ENCODE peak calls at places on chromosomes 4 and X, in seven cellular contexts. F, L, C, X, Q, I and D are unnamed samples.
A peak's percentile ranks its signal among the peaks of the same experiment; 100 is the strongest.

GRCh38 chr4:44150091-44150576 is 298.5 kb downstream of the KCTD8 start:
- DNase-seq in F (no peak), L (no peak), C (no peak), X (no peak), Q (no peak), I (peak; percentile 1), D (no peak)

GRCh38 chr4:87949961-87950360 is 25.6 kb upstream of the SPP1 start:
- DNase-seq in F (no peak), L (no peak), C (no peak), X (no peak), Q (no peak), I (peak; percentile 3), D (no peak)

GRCh38 chr4:26458104-26458503 is 32.2 kb downstream of the CCKAR start:
- DNase-seq in F (no peak), L (no peak), C (no peak), X (peak; percentile 5), Q (no peak), I (no peak), D (no peak)

GRCh38 chrX:41909068-41909467 is 14.3 kb downstream of the CASK start:
- DNase-seq in F (no peak), L (no peak), C (no peak), X (no peak), Q (no peak), I (no peak), D (no peak)

GRCh38 chr4:89708903-89709361 is 128.0 kb downstream of the SNCA start:
- DNase-seq in F (no peak), L (no peak), C (no peak), X (no peak), Q (peak; percentile 40), I (peak; percentile 72), D (no peak)

GRCh38 chrX:1909419-1910206 is 294.8 kb downstream of the ASMT start:
- DNase-seq in F (no peak), L (no peak), C (no peak), X (no peak), Q (no peak), I (no peak), D (no peak)

GRCh38 chrX:19739683-19740082 is 147.7 kb downstream of the SH3KBP1 start:
- DNase-seq in F (peak; percentile 58), L (peak; percentile 45), C (peak; percentile 28), X (peak; percentile 64), Q (no peak), I (peak; percentile 67), D (no peak)

GRCh38 chrX:107825698-107826285 is at the start of gene MID2:
- DNase-seq in F (no peak), L (peak; percentile 24), C (peak; percentile 18), X (peak; percentile 36), Q (no peak), I (peak; percentile 49), D (no peak)

GRCh38 chrX:102067966-102068723 is 57.3 kb upstream of the TCEAL2 start:
- DNase-seq in F (peak; percentile 4), L (no peak), C (no peak), X (peak; percentile 19), Q (no peak), I (peak; percentile 13), D (no peak)

GRCh38 chr4:35500812-35501211 is 743.5 kb downstream of the ARAP2 start:
- DNase-seq in F (no peak), L (no peak), C (no peak), X (no peak), Q (no peak), I (no peak), D (no peak)

GRCh38 chrX:54891573-54891972 is 29.1 kb upstream of the TRO start:
- DNase-seq in F (peak; percentile 18), L (no peak), C (peak; percentile 20), X (peak; percentile 39), Q (no peak), I (peak; percentile 57), D (no peak)

GRCh38 chrX:113384628-113385027 is 544.0 kb upstream of the AMOT start:
- DNase-seq in F (no peak), L (no peak), C (no peak), X (no peak), Q (no peak), I (peak; percentile 86), D (no peak)

GRCh38 chrX:13387656-13388421 is 68.0 kb upstream of the ATXN3L start:
- DNase-seq in F (no peak), L (no peak), C (no peak), X (peak; percentile 5), Q (no peak), I (no peak), D (no peak)

GRCh38 chr4:155966661-155967060 is 13.0 kb upstream of the CTSO start:
- DNase-seq in F (no peak), L (no peak), C (no peak), X (no peak), Q (no peak), I (no peak), D (no peak)

GRCh38 chr4:186172551-186172950 is 18.8 kb upstream of the CYP4V2 start:
- DNase-seq in F (no peak), L (no peak), C (no peak), X (no peak), Q (no peak), I (no peak), D (no peak)

GRCh38 chrX:40145001-40145631 is 47.4 kb upstream of the BCOR start:
- DNase-seq in F (no peak), L (no peak), C (no peak), X (peak; percentile 22), Q (no peak), I (no peak), D (no peak)

GRCh38 chr4:153573881-153574807 is 108.0 kb downstream of the TMEM131L start:
- DNase-seq in F (peak; percentile 22), L (peak; percentile 58), C (peak; percentile 43), X (peak; percentile 59), Q (peak; percentile 95), I (peak; percentile 92), D (peak; percentile 27)

GRCh38 chr4:139129206-139129605 is 47.8 kb downstream of the ELF2 start:
- DNase-seq in F (no peak), L (no peak), C (no peak), X (no peak), Q (no peak), I (no peak), D (no peak)

GRCh38 chrX:100447563-100448397 is 37.7 kb upstream of the PCDH19 start:
- DNase-seq in F (peak; percentile 46), L (peak; percentile 16), C (peak; percentile 46), X (peak; percentile 10), Q (peak; percentile 34), I (peak; percentile 22), D (no peak)

GRCh38 chr4:2968381-2968780 is 5.0 kb downstream of the GRK4 start:
- DNase-seq in F (no peak), L (no peak), C (no peak), X (no peak), Q (no peak), I (peak; percentile 23), D (no peak)

DNA sequence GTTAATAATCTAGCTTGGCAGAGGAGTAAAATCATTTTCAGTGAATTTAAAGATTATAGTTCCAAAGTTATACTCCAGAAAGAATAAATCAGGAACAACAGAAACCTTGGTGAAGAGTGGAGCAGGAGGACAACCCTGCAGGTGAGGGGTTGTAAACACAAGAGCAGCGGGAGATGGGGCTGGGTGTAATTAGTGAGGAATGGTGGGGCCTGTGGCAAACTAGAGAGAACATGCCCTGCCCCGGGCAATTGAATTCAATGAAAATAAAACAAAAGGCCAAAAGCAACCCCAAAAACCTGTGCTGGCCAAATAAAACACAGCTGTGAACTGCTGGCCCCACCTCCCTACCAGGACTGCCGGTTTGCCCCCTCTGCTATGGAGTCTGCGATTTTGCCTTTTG is 325.2 kb downstream of the NR3C2 start:
- DNase-seq in F (no peak), L (no peak), C (no peak), X (no peak), Q (no peak), I (no peak), D (no peak)
- TF ChIP-seq CTCF in F (no peak), L (no peak), C (no peak), X (no peak), Q (no peak), I (no peak), D (no peak)

GRCh38 chr4:187995322-187996207 is at the start of gene ZFP42:
- DNase-seq in F (no peak), L (no peak), C (no peak), X (no peak), Q (no peak), I (no peak), D (no peak)

GRCh38 chr4:187996502-187997177 is 1.1 kb downstream of the ZFP42 start:
- DNase-seq in F (no peak), L (no peak), C (no peak), X (no peak), Q (no peak), I (no peak), D (no peak)

GRCh38 chr4:187993827-187994226 is 1.7 kb upstream of the ZFP42 start:
- DNase-seq in F (peak; percentile 22), L (no peak), C (no peak), X (no peak), Q (no peak), I (peak; percentile 16), D (no peak)

DNA sequence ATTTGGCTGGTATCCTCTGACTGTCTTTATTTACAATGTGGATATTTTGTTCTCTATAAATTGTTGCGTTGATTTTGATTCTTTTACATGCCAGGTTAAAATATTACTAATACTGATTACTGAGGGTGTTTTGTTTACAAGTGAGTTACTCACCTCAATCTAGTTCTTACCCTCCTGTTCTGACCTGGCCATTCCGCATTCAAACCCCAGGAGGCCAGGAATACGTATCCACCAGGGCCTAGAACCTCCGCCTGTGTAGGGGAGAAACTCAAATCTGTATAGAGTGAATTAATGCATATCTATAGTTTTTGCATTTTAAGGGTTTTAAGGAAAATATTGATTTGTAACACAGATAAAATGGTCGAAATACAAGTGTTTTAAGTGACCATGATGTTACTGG is 2.6 kb upstream of the ZFP42 start:
- DNase-seq in F (no peak), L (no peak), C (no peak), X (no peak), Q (no peak), I (no peak), D (no peak)
- TF ChIP-seq CTCF in F (no peak), L (no peak), C (no peak), X (no peak), Q (no peak), I (no peak), D (no peak)

GRCh38 chr4:164748375-164748774 is 5.6 kb upstream of the SMIM31 start:
- DNase-seq in F (no peak), L (no peak), C (peak; percentile 16), X (peak; percentile 7), Q (no peak), I (peak; percentile 41), D (no peak)
- TF ChIP-seq CTCF in F (no peak), L (peak; percentile 38), C (peak; percentile 7), X (peak; percentile 73), Q (peak; percentile 60), I (no peak), D (no peak)

DNA sequence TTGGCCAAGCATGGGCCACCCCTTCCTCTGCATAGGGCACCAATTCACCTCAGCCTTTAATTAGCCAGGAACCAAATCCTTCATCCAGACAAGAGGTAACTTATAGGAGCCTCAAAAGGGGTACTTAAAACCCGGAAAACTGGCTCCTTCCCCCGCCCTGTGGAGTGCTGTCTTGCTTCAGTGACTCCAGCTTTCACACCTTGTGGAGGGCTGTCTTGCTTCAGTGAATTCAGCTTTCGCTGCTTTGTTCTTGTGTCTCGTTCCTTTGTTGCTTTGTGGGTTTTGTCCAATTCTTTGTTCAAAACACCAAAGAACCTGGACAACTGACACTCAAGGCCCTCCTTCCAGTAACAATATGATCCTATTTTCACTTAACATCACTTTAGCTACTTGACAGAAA is 82.2 kb upstream of the FRG1 start:
- DNase-seq in F (no peak), L (no peak), C (no peak), X (no peak), Q (no peak), I (no peak), D (no peak)
- TF ChIP-seq CTCF in F (no peak), L (no peak), C (no peak), X (no peak), Q (no peak), I (no peak), D (no peak)